ENCODE peak calls at places on chromosome 18, in five cellular contexts. B is H1, Z is K562, S is HepG2, U is GM12878. W is an unnamed sample.

GRCh38 chr18:73040247-73040646 is 172.5 kb upstream of the NETO1 start:
- DNase-seq in B (no peak), Z (no peak), S (peak; percentile 10), U (no peak), W (no peak)

GRCh38 chr18:22346968-22347611 is 70.6 kb downstream of the CTAGE1 start:
- DNase-seq in B (peak; percentile 64), Z (no peak), S (peak; percentile 5), U (no peak), W (no peak)

GRCh38 chr18:62697636-62698035 is 17.7 kb upstream of the PHLPP1 start:
- DNase-seq in B (no peak), Z (no peak), S (peak; percentile 17), U (no peak), W (no peak)

GRCh38 chr18:54191352-54191751 is 33.1 kb downstream of the MBD2 start:
- DNase-seq in B (no peak), Z (no peak), S (no peak), U (no peak), W (no peak)

GRCh38 chr18:79632765-79633164 is 46.8 kb upstream of the CTDP1 start:
- DNase-seq in B (no peak), Z (no peak), S (no peak), U (no peak), W (no peak)

GRCh38 chr18:6096747-6097146 is 201.4 kb upstream of the TMEM200C start:
- DNase-seq in B (no peak), Z (no peak), S (no peak), U (no peak), W (no peak)

GRCh38 chr18:22556271-22556990 is 138.7 kb upstream of the CTAGE1 start:
- DNase-seq in B (no peak), Z (no peak), S (no peak), U (no peak), W (no peak)

GRCh38 chr18:51811883-51812282 is 528.1 kb upstream of the DCC start:
- DNase-seq in B (no peak), Z (no peak), S (no peak), U (no peak), W (no peak)

GRCh38 chr18:58362027-58362575 is 266.8 kb downstream of the ALPK2 start:
- DNase-seq in B (no peak), Z (no peak), S (no peak), U (no peak), W (no peak)

GRCh38 chr18:31738460-31739407 is 21.9 kb downstream of the SLC25A52 start:
- DNase-seq in B (no peak), Z (peak; percentile 38), S (peak; percentile 69), U (no peak), W (peak; percentile 65)

GRCh38 chr18:79791141-79791972 is 6.4 kb upstream of the KCNG2 start:
- DNase-seq in B (no peak), Z (no peak), S (peak; percentile 95), U (no peak), W (no peak)

GRCh38 chr18:70491734-70492348 is 203.0 kb downstream of the SOCS6 start:
- DNase-seq in B (peak; percentile 83), Z (peak; percentile 47), S (peak; percentile 59), U (no peak), W (peak; percentile 68)

GRCh38 chr18:13374468-13375301 is 156.1 kb downstream of the LDLRAD4 start:
- DNase-seq in B (no peak), Z (no peak), S (no peak), U (no peak), W (no peak)

GRCh38 chr18:3848316-3848715 is 398.3 kb downstream of the TGIF1 start:
- DNase-seq in B (no peak), Z (no peak), S (no peak), U (no peak), W (no peak)

GRCh38 chr18:62918361-62918760 is 203.0 kb downstream of the PHLPP1 start:
- DNase-seq in B (no peak), Z (no peak), S (no peak), U (no peak), W (no peak)

GRCh38 chr18:3649559-3650426 is 199.8 kb downstream of the TGIF1 start:
- DNase-seq in B (no peak), Z (no peak), S (peak; percentile 73), U (no peak), W (no peak)

GRCh38 chr18:50320719-50321118 is 33.2 kb upstream of the CXXC1 start:
- DNase-seq in B (no peak), Z (no peak), S (no peak), U (peak; percentile 58), W (no peak)

GRCh38 chr18:59067873-59068272 is 71.8 kb upstream of the SEC11C start:
- DNase-seq in B (no peak), Z (peak; percentile 11), S (no peak), U (no peak), W (no peak)

GRCh38 chr18:76353500-76353899 is 141.5 kb downstream of the ZNF516 start:
- DNase-seq in B (no peak), Z (no peak), S (no peak), U (no peak), W (no peak)

GRCh38 chr18:627211-627610 is 30.2 kb upstream of the TYMS start:
- DNase-seq in B (no peak), Z (no peak), S (no peak), U (no peak), W (no peak)
- TF ChIP-seq SRF in B (no peak), Z (no peak), S (no peak), U (no peak), W (no peak)

GRCh38 chr18:36629095-36629604 is 199.7 kb downstream of the TPGS2 start:
- DNase-seq in B (no peak), Z (no peak), S (no peak), U (no peak), W (no peak)
- H3K27ac ChIP-seq in B (no peak overlapping the region), Z (no peak overlapping the region), S (no peak overlapping the region), U (no peak overlapping the region), W (no peak overlapping the region)

DNA sequence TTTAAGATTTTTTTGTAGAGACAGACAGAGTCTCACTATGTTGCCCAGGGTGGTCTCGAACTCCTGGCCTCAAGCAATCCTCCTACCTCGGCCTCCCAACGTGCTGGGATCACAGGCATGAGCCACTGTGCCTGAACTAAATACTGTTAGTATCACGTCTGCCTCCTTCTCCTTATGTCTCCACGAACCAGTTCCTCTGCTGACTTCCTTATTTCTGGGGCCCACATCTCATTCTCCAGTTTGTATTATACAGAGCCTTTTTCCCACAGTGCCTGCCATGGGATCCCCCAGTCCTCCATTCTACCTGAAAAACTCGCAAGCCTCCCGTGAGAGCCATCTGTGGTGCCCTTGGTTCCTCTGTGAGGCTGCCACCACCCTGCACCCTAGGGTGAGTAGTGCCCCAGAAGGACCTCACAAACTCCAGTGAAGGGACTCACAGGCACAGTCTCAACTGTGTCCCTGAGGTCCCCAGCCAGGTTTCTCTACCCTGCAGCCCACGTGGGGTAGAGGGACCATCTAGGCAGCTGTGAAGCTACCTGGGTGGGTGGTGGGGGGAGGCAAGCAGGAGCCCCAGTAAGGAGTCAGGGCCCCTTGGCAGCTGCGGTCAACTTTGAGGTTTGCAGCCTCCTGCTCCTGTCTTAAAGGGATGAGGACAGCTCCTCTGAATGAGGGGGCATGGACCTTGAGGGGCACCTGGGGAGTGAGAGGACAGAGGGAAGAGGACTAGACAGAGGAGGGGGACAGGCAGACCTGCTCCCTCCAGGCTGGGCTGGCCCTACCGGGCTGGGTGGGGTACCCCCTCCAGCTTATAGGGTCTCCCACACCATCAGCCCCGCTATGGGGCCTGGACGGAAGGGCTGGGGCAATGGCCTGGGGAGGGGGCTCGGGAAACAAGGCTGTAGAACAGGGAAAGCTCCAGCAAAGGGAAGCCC is 1.1 kb downstream of the PSTPIP2 start:
- DNase-seq in B (peak; percentile 54), Z (no peak), S (no peak), U (no peak), W (no peak)
- TF ChIP-seq SRF in B (no peak), Z (no peak), S (no peak), U (no peak), W (no peak)

GRCh38 chr18:23689616-23690504 is 607 bp downstream of the LAMA3 start:
- DNase-seq in B (peak; percentile 75), Z (no peak), S (no peak), U (no peak), W (no peak)

GRCh38 chr18:23688528-23688927 is 725 bp upstream of the LAMA3 start:
- DNase-seq in B (no peak), Z (no peak), S (no peak), U (no peak), W (no peak)

GRCh38 chr18:23684515-23685197 is 4.6 kb upstream of the LAMA3 start:
- DNase-seq in B (no peak), Z (no peak), S (peak; percentile 47), U (no peak), W (no peak)

GRCh38 chr18:23690505-23691068 is 1.3 kb downstream of the LAMA3 start:
- DNase-seq in B (peak; percentile 53), Z (no peak), S (no peak), U (no peak), W (no peak)

DNA sequence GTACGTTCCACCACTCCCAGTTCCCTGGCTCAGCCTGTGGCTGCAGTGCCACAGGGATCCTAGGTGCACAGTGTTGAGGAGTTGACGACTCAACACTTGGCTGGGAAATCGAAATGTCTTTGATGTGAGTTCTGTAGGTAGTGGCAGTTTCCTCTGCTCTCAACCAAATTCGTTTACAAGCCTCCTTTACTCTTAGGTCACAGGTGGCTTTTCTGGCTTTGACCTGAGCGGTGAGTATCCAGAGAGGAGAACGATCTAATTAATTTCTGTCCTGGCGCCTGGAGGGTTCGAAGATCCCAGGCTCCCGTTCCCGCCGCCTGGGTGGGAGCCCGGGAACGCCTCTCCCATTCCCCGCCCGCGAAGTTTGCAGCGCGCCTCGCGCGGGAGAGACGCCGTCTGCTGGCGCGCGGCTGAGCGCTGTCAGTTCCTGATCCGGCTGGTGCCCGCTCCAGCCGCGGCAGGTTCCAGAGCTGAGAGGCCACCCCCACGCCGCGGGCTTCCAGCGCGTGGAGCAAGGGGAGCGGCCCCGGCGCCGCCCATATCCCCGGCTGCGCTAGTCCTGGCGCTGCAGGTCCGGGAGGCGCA is at the start of gene LAMA3:
- DNase-seq in B (peak; percentile 73), Z (no peak), S (no peak), U (no peak), W (no peak)
- H3K27ac ChIP-seq in B (no peak within 1 kb of the TSS), Z (no peak within 1 kb of the TSS), S (no peak within 1 kb of the TSS), U (no peak within 1 kb of the TSS), W (no peak within 1 kb of the TSS)

GRCh38 chr18:75324211-75324610 is 103.3 kb downstream of the SMIM21 start:
- DNase-seq in B (no peak), Z (no peak), S (no peak), U (no peak), W (no peak)
- TF ChIP-seq SRF in B (no peak), Z (no peak), S (no peak), U (no peak), W (no peak)

GRCh38 chr18:34639662-34640061 is 70.4 kb upstream of the DTNA start:
- DNase-seq in B (no peak), Z (no peak), S (no peak), U (no peak), W (no peak)
- H3K27ac ChIP-seq in B (no peak overlapping the region), Z (no peak overlapping the region), S (no peak overlapping the region), U (no peak overlapping the region), W (no peak overlapping the region)

W was measured in HCT116.